ENCODE peak calls at places on chromosomes 12 and 14, in five cellular contexts. B, R, L, D and S are unnamed samples.
A peak's percentile ranks its signal among the peaks of the same experiment; 100 is the strongest.

GRCh38 chr12:86801439-86801838 is 545.2 kb upstream of the MGAT4C start:
- DNase-seq in B (no peak), R (no peak), L (no peak), D (no peak), S (no peak)

GRCh38 chr14:58805605-58806358 is 168.0 kb downstream of the DACT1 start:
- DNase-seq in B (peak; percentile 51), R (no peak), L (no peak), D (no peak), S (no peak)

GRCh38 chr12:66647034-66647691 is 31.7 kb downstream of the GRIP1 start:
- DNase-seq in B (peak; percentile 74), R (no peak), L (no peak), D (no peak), S (no peak)

GRCh38 chr12:124126950-124127349 is 153.9 kb downstream of the ZNF664 start:
- DNase-seq in B (no peak), R (no peak), L (no peak), D (no peak), S (no peak)

GRCh38 chr12:96420255-96420930 is 20.2 kb upstream of the CDK17 start:
- DNase-seq in B (peak; percentile 61), R (no peak), L (no peak), D (no peak), S (no peak)

GRCh38 chr12:6292606-6293005 is 17.9 kb upstream of the PLEKHG6 start:
- DNase-seq in B (peak; percentile 85), R (no peak), L (no peak), D (no peak), S (no peak)

GRCh38 chr12:51773145-51773869 is 75.2 kb downstream of the FIGNL2 start:
- DNase-seq in B (peak; percentile 90), R (no peak), L (no peak), D (no peak), S (no peak)

GRCh38 chr12:52561880-52562449 is 9.0 kb upstream of the KRT71 start:
- DNase-seq in B (peak; percentile 23), R (no peak), L (no peak), D (no peak), S (no peak)

GRCh38 chr12:116338064-116338872 is 60.8 kb upstream of the MED13L start:
- DNase-seq in B (no peak), R (no peak), L (no peak), D (no peak), S (no peak)

GRCh38 chr12:132170637-132171292 is 26.5 kb downstream of the NOC4L start:
- DNase-seq in B (no peak), R (no peak), L (no peak), D (no peak), S (no peak)

GRCh38 chr12:106601031-106601430 is 18.2 kb downstream of the RFX4 start:
- DNase-seq in B (no peak), R (no peak), L (no peak), D (no peak), S (no peak)

GRCh38 chr12:85155791-85156190 is 119.6 kb downstream of the LRRIQ1 start:
- DNase-seq in B (peak; percentile 33), R (no peak), L (peak; percentile 10), D (no peak), S (no peak)
- TF ChIP-seq CTCF in B (no peak), R (peak; percentile 40), L (peak; percentile 60), D (no peak), S (no peak)

GRCh38 chr12:74408601-74409166 is 129.0 kb upstream of the ATXN7L3B start:
- DNase-seq in B (no peak), R (no peak), L (no peak), D (no peak), S (no peak)
- TF ChIP-seq CTCF in B (no peak), R (no peak), L (no peak), D (no peak), S (no peak)

GRCh38 chr12:31772186-31772585 is 43.4 kb upstream of the AMN1 start:
- DNase-seq in B (no peak), R (no peak), L (no peak), D (no peak), S (no peak)
- TF ChIP-seq CTCF in B (no peak), R (no peak), L (no peak), D (no peak), S (no peak)

GRCh38 chr12:120708646-120709045 is 1.6 kb upstream of the UNC119B start:
- DNase-seq in B (no peak), R (no peak), L (peak; percentile 46), D (no peak), S (no peak)

GRCh38 chr12:120702629-120703028 is 7.6 kb upstream of the UNC119B start:
- DNase-seq in B (no peak), R (no peak), L (peak; percentile 47), D (no peak), S (no peak)

GRCh38 chr12:120703311-120703942 is 6.8 kb upstream of the UNC119B start:
- DNase-seq in B (no peak), R (no peak), L (no peak), D (no peak), S (no peak)

GRCh38 chr12:120706029-120706428 is 4.2 kb upstream of the UNC119B start:
- DNase-seq in B (no peak), R (no peak), L (no peak), D (no peak), S (no peak)

GRCh38 chr12:120705618-120706017 is 4.6 kb upstream of the UNC119B start:
- DNase-seq in B (no peak), R (no peak), L (no peak), D (no peak), S (no peak)
- TF ChIP-seq CTCF in B (no peak), R (no peak), L (no peak), D (no peak), S (no peak)

GRCh38 chr12:82688035-82688501 is 1.4 kb downstream of the TMTC2 start:
- DNase-seq in B (peak; percentile 7), R (no peak), L (peak; percentile 15), D (no peak), S (no peak)
- TF ChIP-seq CTCF in B (no peak), R (no peak), L (peak; percentile 37), D (no peak), S (peak; percentile 21)

GRCh38 chr12:105319691-105320209 is 10.7 kb upstream of the C12orf75 start:
- DNase-seq in B (no peak), R (no peak), L (no peak), D (no peak), S (no peak)
- TF ChIP-seq CTCF in B (no peak), R (no peak), L (peak; percentile 19), D (no peak), S (no peak)

DNA sequence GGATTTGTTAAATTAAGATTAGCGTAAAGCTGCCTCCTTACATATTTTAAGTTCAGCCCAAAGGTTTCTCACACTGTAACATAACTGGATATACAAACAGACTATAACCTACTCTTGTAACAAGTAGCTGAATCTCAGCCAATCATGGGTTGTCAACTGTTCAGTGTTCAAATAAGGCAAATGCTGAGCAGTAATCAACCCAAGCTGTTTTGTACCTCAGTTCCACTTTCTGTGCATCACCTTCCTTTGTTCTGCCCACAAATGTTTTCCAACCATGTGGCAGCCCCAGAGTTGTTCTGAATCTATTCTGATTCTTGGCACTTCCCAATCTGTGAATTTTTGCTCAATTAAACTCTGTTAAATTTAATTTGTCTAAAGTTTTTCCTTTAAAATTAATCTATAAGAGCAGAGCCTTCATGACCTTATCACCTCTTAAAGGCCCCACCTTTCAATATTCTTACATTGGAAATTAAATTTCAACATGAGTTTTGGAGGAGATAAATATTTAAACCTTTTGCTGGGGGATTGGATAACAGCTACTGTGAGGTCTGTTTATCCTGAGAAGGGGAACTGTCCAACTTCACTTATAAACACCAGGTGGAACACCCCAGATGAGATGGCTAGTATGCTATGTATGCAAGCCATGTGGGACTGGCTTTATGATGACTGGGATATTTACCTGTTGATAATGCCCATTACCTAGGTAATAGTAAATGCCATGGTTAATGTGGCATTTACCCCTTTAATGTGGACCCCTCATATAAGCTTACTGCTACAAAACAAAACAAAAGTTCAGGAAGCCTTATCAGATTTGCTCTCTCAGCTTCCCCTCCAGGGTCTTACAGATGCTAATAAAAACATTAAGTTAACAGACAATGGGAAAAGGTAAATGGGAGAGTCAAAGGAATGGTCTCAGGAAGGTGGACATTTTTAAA is 42.2 kb upstream of the ARID2 start:
- DNase-seq in B (no peak), R (no peak), L (no peak), D (no peak), S (no peak)
- TF ChIP-seq CTCF in B (no peak), R (no peak), L (no peak), D (no peak), S (no peak)

GRCh38 chr12:109740694-109741245 is 27.1 kb downstream of the FAM222A start:
- DNase-seq in B (no peak), R (peak; percentile 10), L (peak; percentile 10), D (peak; percentile 8), S (peak; percentile 10)
- TF ChIP-seq CTCF in B (no peak), R (no peak), L (no peak), D (no peak), S (no peak)